ENCODE peak calls at places on chromosomes 16 and 17, in nine cellular contexts. M, D, U, X, P, A, S, Q and H are unnamed samples.

GRCh38 chr17:40702271-40702670 is 1.3 kb downstream of the KRT24 start:
- DNase-seq in Q (no peak), S (no peak), D (no peak), A (no peak), P (no peak), M (no peak), X (no peak), U (no peak), H (no peak)

GRCh38 chr17:79612468-79613194 is 1.8 kb upstream of the RBFOX3 start:
- DNase-seq in U (no peak), A (no peak), M (no peak), S (no peak), P (no peak), Q (peak; percentile 49), D (no peak), X (peak; percentile 38), H (no peak)

GRCh38 chr16:67216612-67217490 is 10.1 kb upstream of the TMEM208 start:
- DNase-seq in D (no peak), A (peak; percentile 67), S (no peak), X (no peak), M (no peak), P (no peak), Q (no peak), U (no peak), H (no peak)

GRCh38 chr16:24816688-24817087 is 29.1 kb upstream of the SLC5A11 start:
- DNase-seq in S (no peak), D (no peak), X (no peak), M (no peak), Q (no peak), P (no peak), U (no peak), A (no peak), H (no peak)

GRCh38 chr16:57637424-57637823 is 9.0 kb downstream of the ADGRG1 start:
- DNase-seq in P (peak; percentile 69), Q (no peak), A (no peak), D (no peak), M (no peak), S (no peak), X (no peak), U (no peak), H (no peak)

GRCh38 chr17:80866050-80866793 is 125.4 kb upstream of the CHMP6 start:
- DNase-seq in P (peak; percentile 82), Q (peak; percentile 56), M (peak; percentile 90), D (peak; percentile 29), X (peak; percentile 53), A (peak; percentile 56), S (no peak), U (no peak), H (no peak)

GRCh38 chr16:27291106-27291505 is 22.5 kb upstream of the NSMCE1 start:
- DNase-seq in S (no peak), A (no peak), U (no peak), P (no peak), D (no peak), M (no peak), X (no peak), Q (no peak), H (no peak)

GRCh38 chr16:50771366-50771765 is 29.5 kb downstream of the CYLD start:
- DNase-seq in S (no peak), Q (no peak), U (no peak), A (no peak), P (no peak), M (no peak), D (no peak), X (no peak), H (peak; percentile 27)

GRCh38 chr16:83914091-83914710 is 15.3 kb downstream of the MLYCD start:
- DNase-seq in X (no peak), U (no peak), Q (no peak), D (no peak), P (no peak), S (no peak), A (no peak), M (peak; percentile 35), H (no peak)

GRCh38 chr16:83915491-83915890 is 16.6 kb downstream of the MLYCD start:
- DNase-seq in U (no peak), S (no peak), P (no peak), X (no peak), A (no peak), M (peak; percentile 67), Q (no peak), D (no peak), H (no peak)

GRCh38 chr16:83917152-83918120 is 18.5 kb downstream of the MLYCD start:
- DNase-seq in M (peak; percentile 73), A (no peak), X (no peak), S (no peak), U (no peak), P (no peak), D (no peak), Q (no peak), H (no peak)

GRCh38 chr16:83913234-83913633 is 14.3 kb downstream of the MLYCD start:
- DNase-seq in X (no peak), M (no peak), S (no peak), U (no peak), A (no peak), D (no peak), Q (no peak), P (peak; percentile 88), H (no peak)

DNA sequence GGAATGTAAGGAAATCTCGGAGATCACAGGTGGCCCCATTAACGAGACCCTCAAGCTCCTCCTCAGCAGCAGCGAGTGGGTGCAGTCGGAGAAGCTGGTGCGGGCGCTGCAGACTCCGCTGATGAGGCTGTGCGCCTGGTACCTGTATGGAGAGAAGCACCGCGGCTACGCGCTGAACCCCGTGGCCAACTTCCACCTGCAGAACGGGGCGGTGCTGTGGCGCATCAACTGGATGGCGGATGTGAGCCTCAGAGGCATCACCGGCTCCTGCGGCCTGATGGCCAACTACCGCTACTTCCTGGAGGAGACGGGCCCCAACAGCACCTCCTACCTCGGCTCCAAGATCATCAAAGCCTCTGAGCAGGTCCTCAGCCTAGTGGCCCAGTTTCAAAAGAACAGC is 16.2 kb downstream of the MLYCD start:
- DNase-seq in S (no peak), P (no peak), Q (no peak), D (no peak), X (no peak), M (peak; percentile 71), A (no peak), U (no peak), H (no peak)
- H3K36me3 ChIP-seq in S (peaks cover 75% of the 10 kb centered on the region), P (peaks cover 77% of the 10 kb centered on the region), Q (peaks cover 24% of the 10 kb centered on the region), D (peaks cover 34% of the 10 kb centered on the region), X (peaks cover 52% of the 10 kb centered on the region), M (peaks cover 26% of the 10 kb centered on the region), A (peaks cover 87% of the 10 kb centered on the region), U (peaks cover 3% of the 10 kb centered on the region), H (peaks cover 25% of the 10 kb centered on the region)

GRCh38 chr16:1505912-1506311 is 12.8 kb downstream of the TELO2 start:
- DNase-seq in U (no peak), M (no peak), P (no peak), X (no peak), A (no peak), S (no peak), Q (no peak), D (no peak), H (no peak)

GRCh38 chr16:1509307-1510221 is 16.4 kb downstream of the TELO2 start:
- DNase-seq in X (no peak), M (peak; percentile 92), A (no peak), Q (no peak), U (no peak), S (peak; percentile 34), D (no peak), P (peak; percentile 85), H (no peak)

GRCh38 chr16:1508494-1509167 is 15.5 kb downstream of the TELO2 start:
- DNase-seq in P (no peak), A (no peak), X (no peak), D (no peak), U (no peak), S (no peak), Q (no peak), M (no peak), H (no peak)

GRCh38 chr16:1505073-1505844 is 12.1 kb downstream of the TELO2 start:
- DNase-seq in P (peak; percentile 50), Q (no peak), X (no peak), D (no peak), S (no peak), M (no peak), U (no peak), A (no peak), H (no peak)

GRCh38 chr16:1506494-1507213 is 13.5 kb downstream of the TELO2 start:
- DNase-seq in Q (no peak), M (no peak), U (no peak), A (no peak), X (no peak), S (no peak), P (no peak), D (no peak), H (no peak)
- H3K36me3 ChIP-seq in Q (peaks cover 13% of the 10 kb centered on the region), M (no peaks in the 10 kb centered on the region), U (peaks cover 1% of the 10 kb centered on the region), A (peaks cover 59% of the 10 kb centered on the region), X (peaks cover 5% of the 10 kb centered on the region), S (peaks cover 21% of the 10 kb centered on the region), P (peaks cover 51% of the 10 kb centered on the region), D (no peaks in the 10 kb centered on the region), H (peaks cover 21% of the 10 kb centered on the region)

GRCh38 chr16:3677994-3678393 is 23.5 kb downstream of the DNASE1 start:
- DNase-seq in Q (no peak), S (no peak), P (peak; percentile 38), A (no peak), M (no peak), X (no peak), U (no peak), D (no peak), H (no peak)

GRCh38 chr16:3673676-3674377 is 19.3 kb downstream of the DNASE1 start:
- DNase-seq in A (no peak), U (no peak), S (no peak), M (peak; percentile 58), Q (no peak), P (peak; percentile 38), D (no peak), X (no peak), H (no peak)

GRCh38 chr16:3674513-3675295 is 20.2 kb downstream of the DNASE1 start:
- DNase-seq in S (no peak), Q (no peak), M (no peak), D (no peak), X (no peak), U (no peak), A (no peak), P (peak; percentile 42), H (no peak)

GRCh38 chr16:3673201-3673600 is 18.7 kb downstream of the DNASE1 start:
- DNase-seq in X (no peak), Q (no peak), P (peak; percentile 49), M (peak; percentile 64), U (no peak), S (no peak), A (no peak), D (no peak), H (no peak)

DNA sequence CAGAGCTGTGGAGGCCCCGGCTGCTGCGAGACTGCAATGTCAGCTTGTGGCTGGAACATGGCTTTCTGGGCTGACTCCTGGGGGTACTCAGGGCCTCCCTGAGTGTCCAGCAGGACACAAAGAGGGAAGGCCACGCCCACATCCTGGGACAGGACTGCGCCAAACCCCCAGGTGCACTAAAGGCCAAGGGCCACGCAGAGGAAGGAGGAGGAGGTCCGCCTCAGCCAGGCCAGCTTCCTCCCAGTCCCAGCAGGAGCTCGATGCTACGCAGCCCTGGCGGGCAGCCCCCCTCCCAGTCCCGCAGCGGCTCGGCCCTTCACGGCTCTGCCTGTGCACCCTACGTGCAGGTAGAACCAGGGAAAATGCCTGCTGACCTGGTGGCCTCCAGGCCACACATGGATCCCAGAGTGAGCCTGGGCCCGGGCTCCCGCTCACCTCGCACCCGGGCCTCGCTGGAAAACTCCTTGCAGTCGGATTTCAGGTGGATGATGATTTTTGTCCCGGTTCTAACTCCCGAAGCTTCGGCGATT is 21.2 kb downstream of the DNASE1 start:
- DNase-seq in U (no peak), P (no peak), S (no peak), D (no peak), X (no peak), A (no peak), M (no peak), Q (no peak), H (no peak)
- H3K36me3 ChIP-seq in U (no peaks in the 10 kb centered on the region), P (peaks cover 96% of the 10 kb centered on the region), S (peaks cover 49% of the 10 kb centered on the region), D (peaks cover 17% of the 10 kb centered on the region), X (peaks cover 15% of the 10 kb centered on the region), A (peaks cover 83% of the 10 kb centered on the region), M (no peaks in the 10 kb centered on the region), Q (peaks cover 2% of the 10 kb centered on the region), H (peaks cover 32% of the 10 kb centered on the region)

GRCh38 chr17:57945999-57946797 is 9.0 kb downstream of the CUEDC1 start:
- DNase-seq in D (no peak), A (no peak), P (no peak), X (no peak), U (no peak), Q (no peak), S (no peak), M (no peak), H (peak; percentile 55)

GRCh38 chr17:57946798-57947358 is 8.3 kb downstream of the CUEDC1 start:
- DNase-seq in S (no peak), A (peak; percentile 76), M (no peak), P (peak; percentile 63), Q (peak; percentile 87), X (peak; percentile 68), U (no peak), D (peak; percentile 25), H (no peak)

GRCh38 chr17:57948555-57949420 is 6.4 kb downstream of the CUEDC1 start:
- DNase-seq in U (peak; percentile 100), S (no peak), A (peak; percentile 46), D (no peak), Q (no peak), P (peak; percentile 70), X (peak; percentile 20), M (peak; percentile 72), H (peak; percentile 96)

GRCh38 chr17:57948169-57948554 is 7.0 kb downstream of the CUEDC1 start:
- DNase-seq in X (no peak), A (peak; percentile 37), P (peak; percentile 48), M (peak; percentile 34), S (no peak), D (no peak), U (no peak), Q (no peak), H (no peak)

DNA sequence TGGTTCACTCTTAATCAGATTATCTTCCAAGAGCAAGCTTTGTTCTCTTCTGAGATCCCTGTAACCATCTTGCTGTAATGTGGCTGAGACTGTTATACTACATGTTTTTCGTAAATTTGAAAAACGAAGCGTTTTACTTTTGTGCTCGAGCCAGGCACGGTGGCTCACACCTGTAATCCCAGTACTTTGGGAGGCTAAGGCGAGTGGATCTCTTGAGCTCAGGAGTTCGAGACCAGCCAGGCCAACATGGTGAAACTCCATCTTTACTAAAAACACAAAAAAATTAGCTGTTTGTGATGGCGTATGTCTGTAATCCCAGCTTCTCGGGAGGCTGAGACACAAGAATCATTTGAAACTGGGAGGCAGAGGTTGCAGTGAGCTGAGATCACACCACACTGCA is 7.8 kb downstream of the CUEDC1 start:
- DNase-seq in M (peak; percentile 5), U (no peak), A (no peak), S (no peak), P (peak; percentile 5), X (no peak), Q (no peak), D (no peak), H (no peak)
- H3K36me3 ChIP-seq in M (no peaks in the 10 kb centered on the region), U (no peaks in the 10 kb centered on the region), A (no peaks in the 10 kb centered on the region), S (no peaks in the 10 kb centered on the region), P (no peaks in the 10 kb centered on the region), X (no peaks in the 10 kb centered on the region), Q (no peaks in the 10 kb centered on the region), D (no peaks in the 10 kb centered on the region), H (no peaks in the 10 kb centered on the region)